ENCODE peak calls at places on chromosome 1, in nine cellular contexts. One of them, this sample, is unnamed.

GRCh38 chr1:163875927-163876320 is 554.2 kb downstream of the NUF2 start:
- DNase-seq in foreskin fibroblast: peak
- DNase-seq in cardiac muscle cell: peak
- DNase-seq in astrocyte of the spinal cord: no peak
- DNase-seq in epithelial cell of esophagus: peak
- DNase-seq in mammary epithelial cell: no peak
- DNase-seq in CD4-positive, CD25-positive, alpha-beta regulatory T cell: no peak
- DNase-seq in DMS153: peak
- DNase-seq in lung microvascular endothelial cell: peak
- DNase-seq in this sample: peak

GRCh38 chr1:219536038-219536437 is 76.9 kb downstream of the ZC3H11B start:
- DNase-seq in foreskin fibroblast: no peak
- DNase-seq in cardiac muscle cell: no peak
- DNase-seq in astrocyte of the spinal cord: no peak
- DNase-seq in epithelial cell of esophagus: no peak
- DNase-seq in mammary epithelial cell: no peak
- DNase-seq in CD4-positive, CD25-positive, alpha-beta regulatory T cell: no peak
- DNase-seq in DMS153: no peak
- DNase-seq in lung microvascular endothelial cell: no peak
- DNase-seq in this sample: no peak

GRCh38 chr1:170377011-170377410 is 155.0 kb upstream of the GORAB start:
- DNase-seq in foreskin fibroblast: no peak
- DNase-seq in cardiac muscle cell: no peak
- DNase-seq in astrocyte of the spinal cord: no peak
- DNase-seq in epithelial cell of esophagus: no peak
- DNase-seq in mammary epithelial cell: no peak
- DNase-seq in CD4-positive, CD25-positive, alpha-beta regulatory T cell: no peak
- DNase-seq in DMS153: no peak
- DNase-seq in lung microvascular endothelial cell: no peak
- DNase-seq in this sample: no peak

GRCh38 chr1:165645654-165646366 is 14.8 kb downstream of the MGST3 start:
- DNase-seq in foreskin fibroblast: peak
- DNase-seq in cardiac muscle cell: no peak
- DNase-seq in astrocyte of the spinal cord: no peak
- DNase-seq in epithelial cell of esophagus: peak
- DNase-seq in mammary epithelial cell: no peak
- DNase-seq in CD4-positive, CD25-positive, alpha-beta regulatory T cell: no peak
- DNase-seq in DMS153: no peak
- DNase-seq in lung microvascular endothelial cell: peak
- DNase-seq in this sample: no peak

GRCh38 chr1:164932580-164932979 is 373.6 kb downstream of the PBX1 start:
- DNase-seq in foreskin fibroblast: no peak
- DNase-seq in cardiac muscle cell: no peak
- DNase-seq in astrocyte of the spinal cord: no peak
- DNase-seq in epithelial cell of esophagus: no peak
- DNase-seq in mammary epithelial cell: no peak
- DNase-seq in CD4-positive, CD25-positive, alpha-beta regulatory T cell: no peak
- DNase-seq in DMS153: no peak
- DNase-seq in lung microvascular endothelial cell: no peak
- DNase-seq in this sample: no peak

GRCh38 chr1:55714230-55714629 is 499.1 kb upstream of the USP24 start:
- DNase-seq in foreskin fibroblast: no peak
- DNase-seq in cardiac muscle cell: no peak
- DNase-seq in astrocyte of the spinal cord: no peak
- DNase-seq in epithelial cell of esophagus: no peak
- DNase-seq in mammary epithelial cell: no peak
- DNase-seq in CD4-positive, CD25-positive, alpha-beta regulatory T cell: no peak
- DNase-seq in DMS153: no peak
- DNase-seq in lung microvascular endothelial cell: no peak
- DNase-seq in this sample: no peak

GRCh38 chr1:154207262-154207661 is 1.1 kb upstream of the CFAP141 start:
- DNase-seq in foreskin fibroblast: no peak
- DNase-seq in cardiac muscle cell: no peak
- DNase-seq in astrocyte of the spinal cord: no peak
- DNase-seq in epithelial cell of esophagus: no peak
- DNase-seq in mammary epithelial cell: no peak
- DNase-seq in CD4-positive, CD25-positive, alpha-beta regulatory T cell: no peak
- DNase-seq in DMS153: no peak
- DNase-seq in lung microvascular endothelial cell: no peak
- DNase-seq in this sample: no peak

GRCh38 chr1:73604739-73605138 is 593.2 kb downstream of the LRRIQ3 start:
- DNase-seq in foreskin fibroblast: no peak
- DNase-seq in cardiac muscle cell: no peak
- DNase-seq in astrocyte of the spinal cord: peak
- DNase-seq in epithelial cell of esophagus: peak
- DNase-seq in mammary epithelial cell: peak
- DNase-seq in CD4-positive, CD25-positive, alpha-beta regulatory T cell: no peak
- DNase-seq in DMS153: no peak
- DNase-seq in lung microvascular endothelial cell: peak
- DNase-seq in this sample: no peak

GRCh38 chr1:106926748-106927582 is 129.5 kb upstream of the PRMT6 start:
- DNase-seq in foreskin fibroblast: peak
- DNase-seq in cardiac muscle cell: no peak
- DNase-seq in astrocyte of the spinal cord: no peak
- DNase-seq in epithelial cell of esophagus: peak
- DNase-seq in mammary epithelial cell: peak
- DNase-seq in CD4-positive, CD25-positive, alpha-beta regulatory T cell: no peak
- DNase-seq in DMS153: no peak
- DNase-seq in lung microvascular endothelial cell: peak
- DNase-seq in this sample: no peak

GRCh38 chr1:97832490-97832889 is 88.3 kb downstream of the DPYD start:
- DNase-seq in foreskin fibroblast: no peak
- DNase-seq in cardiac muscle cell: peak
- DNase-seq in astrocyte of the spinal cord: peak
- DNase-seq in epithelial cell of esophagus: no peak
- DNase-seq in mammary epithelial cell: no peak
- DNase-seq in CD4-positive, CD25-positive, alpha-beta regulatory T cell: no peak
- DNase-seq in DMS153: peak
- DNase-seq in lung microvascular endothelial cell: no peak
- DNase-seq in this sample: no peak

GRCh38 chr1:48493970-48494769 is 22.2 kb upstream of the SPATA6 start:
- DNase-seq in foreskin fibroblast: peak
- DNase-seq in cardiac muscle cell: peak
- DNase-seq in astrocyte of the spinal cord: peak
- DNase-seq in epithelial cell of esophagus: peak
- DNase-seq in mammary epithelial cell: peak
- DNase-seq in CD4-positive, CD25-positive, alpha-beta regulatory T cell: no peak
- DNase-seq in DMS153: peak
- DNase-seq in lung microvascular endothelial cell: peak
- DNase-seq in this sample: peak

GRCh38 chr1:217372251-217372970 is 258.5 kb downstream of the GPATCH2 start:
- DNase-seq in foreskin fibroblast: no peak
- DNase-seq in cardiac muscle cell: no peak
- DNase-seq in astrocyte of the spinal cord: no peak
- DNase-seq in epithelial cell of esophagus: no peak
- DNase-seq in mammary epithelial cell: no peak
- DNase-seq in CD4-positive, CD25-positive, alpha-beta regulatory T cell: no peak
- DNase-seq in DMS153: no peak
- DNase-seq in lung microvascular endothelial cell: no peak
- DNase-seq in this sample: no peak

GRCh38 chr1:153771241-153771640 is 4.0 kb upstream of the SLC27A3 start:
- DNase-seq in foreskin fibroblast: peak
- DNase-seq in cardiac muscle cell: no peak
- DNase-seq in astrocyte of the spinal cord: no peak
- DNase-seq in epithelial cell of esophagus: no peak
- DNase-seq in mammary epithelial cell: no peak
- DNase-seq in CD4-positive, CD25-positive, alpha-beta regulatory T cell: no peak
- DNase-seq in DMS153: no peak
- DNase-seq in lung microvascular endothelial cell: no peak
- DNase-seq in this sample: no peak

GRCh38 chr1:112906155-112906698 is 49.8 kb downstream of the SLC16A1 start:
- DNase-seq in foreskin fibroblast: no peak
- DNase-seq in cardiac muscle cell: no peak
- DNase-seq in astrocyte of the spinal cord: no peak
- DNase-seq in epithelial cell of esophagus: peak
- DNase-seq in mammary epithelial cell: no peak
- DNase-seq in CD4-positive, CD25-positive, alpha-beta regulatory T cell: no peak
- DNase-seq in DMS153: no peak
- DNase-seq in lung microvascular endothelial cell: no peak
- DNase-seq in this sample: no peak

GRCh38 chr1:240385985-240386978 is 225.7 kb downstream of the GREM2 start:
- DNase-seq in foreskin fibroblast: peak
- DNase-seq in cardiac muscle cell: peak
- DNase-seq in astrocyte of the spinal cord: peak
- DNase-seq in epithelial cell of esophagus: peak
- DNase-seq in mammary epithelial cell: no peak
- DNase-seq in CD4-positive, CD25-positive, alpha-beta regulatory T cell: no peak
- DNase-seq in DMS153: no peak
- DNase-seq in lung microvascular endothelial cell: peak
- DNase-seq in this sample: peak

GRCh38 chr1:118116909-118117308 is 68.1 kb downstream of the SPAG17 start:
- DNase-seq in foreskin fibroblast: no peak
- DNase-seq in cardiac muscle cell: no peak
- DNase-seq in astrocyte of the spinal cord: no peak
- DNase-seq in epithelial cell of esophagus: no peak
- DNase-seq in mammary epithelial cell: no peak
- DNase-seq in CD4-positive, CD25-positive, alpha-beta regulatory T cell: no peak
- DNase-seq in DMS153: peak
- DNase-seq in lung microvascular endothelial cell: no peak
- DNase-seq in this sample: no peak

GRCh38 chr1:86773331-86774288 is 69.2 kb downstream of the SH3GLB1 start:
- DNase-seq in foreskin fibroblast: peak
- DNase-seq in cardiac muscle cell: peak
- DNase-seq in astrocyte of the spinal cord: no peak
- DNase-seq in epithelial cell of esophagus: peak
- DNase-seq in mammary epithelial cell: peak
- DNase-seq in CD4-positive, CD25-positive, alpha-beta regulatory T cell: no peak
- DNase-seq in DMS153: no peak
- DNase-seq in lung microvascular endothelial cell: no peak
- DNase-seq in this sample: no peak

GRCh38 chr1:5982868-5983267 is 9.4 kb downstream of the NPHP4 start:
- DNase-seq in foreskin fibroblast: no peak
- DNase-seq in cardiac muscle cell: no peak
- DNase-seq in astrocyte of the spinal cord: no peak
- DNase-seq in epithelial cell of esophagus: peak
- DNase-seq in mammary epithelial cell: no peak
- DNase-seq in CD4-positive, CD25-positive, alpha-beta regulatory T cell: no peak
- DNase-seq in DMS153: no peak
- DNase-seq in lung microvascular endothelial cell: peak
- DNase-seq in this sample: no peak